ENCODE peak calls at places on chromosome 15, in six cellular contexts. I, W, X, H, R and T are unnamed samples.
A peak's percentile ranks its signal among the peaks of the same experiment; 100 is the strongest.

GRCh38 chr15:71921191-71921590 is 110.8 kb downstream of the NR2E3 start:
- DNase-seq in I (no peak), W (no peak), X (no peak), H (no peak), R (no peak), T (no peak)

GRCh38 chr15:32856753-32857152 is 138.9 kb downstream of the GREM1 start:
- DNase-seq in I (no peak), W (no peak), X (no peak), H (no peak), R (no peak), T (no peak)

GRCh38 chr15:48936666-48937065 is 27.1 kb downstream of the SHC4 start:
- DNase-seq in I (no peak), W (no peak), X (no peak), H (no peak), R (no peak), T (no peak)

GRCh38 chr15:65421360-65422215 is 1.2 kb downstream of the IGDCC4 start:
- DNase-seq in I (no peak), W (no peak), X (peak; percentile 20), H (peak; percentile 19), R (no peak), T (peak; percentile 27)

GRCh38 chr15:62847900-62848489 is 194.6 kb upstream of the TPM1 start:
- DNase-seq in I (no peak), W (no peak), X (peak; percentile 77), H (peak; percentile 83), R (peak; percentile 65), T (no peak)

GRCh38 chr15:90869601-90870353 is 1.4 kb downstream of the FURIN start:
- DNase-seq in I (no peak), W (no peak), X (peak; percentile 78), H (peak; percentile 60), R (no peak), T (no peak)

GRCh38 chr15:57792729-57793449 is 86.4 kb downstream of the POLR2M start:
- DNase-seq in I (no peak), W (no peak), X (no peak), H (peak; percentile 57), R (no peak), T (no peak)

GRCh38 chr15:63061971-63062370 is 19.4 kb downstream of the TPM1 start:
- DNase-seq in I (no peak), W (no peak), X (no peak), H (no peak), R (no peak), T (no peak)

GRCh38 chr15:65833501-65834220 is 35.6 kb upstream of the RAB11A start:
- DNase-seq in I (no peak), W (no peak), X (peak; percentile 51), H (peak; percentile 28), R (peak; percentile 43), T (no peak)

GRCh38 chr15:58039260-58040035 is 26.1 kb downstream of the ALDH1A2 start:
- DNase-seq in I (no peak), W (no peak), X (no peak), H (no peak), R (no peak), T (no peak)

GRCh38 chr15:79076661-79077060 is 13.9 kb downstream of the RASGRF1 start:
- DNase-seq in I (no peak), W (no peak), X (no peak), H (no peak), R (no peak), T (no peak)

GRCh38 chr15:48800811-48801460 is 9.9 kb downstream of the CEP152 start:
- DNase-seq in I (no peak), W (no peak), X (no peak), H (no peak), R (no peak), T (no peak)

GRCh38 chr15:48358229-48358641 is 27.0 kb downstream of the DUT start:
- DNase-seq in I (no peak), W (no peak), X (no peak), H (no peak), R (no peak), T (no peak)

GRCh38 chr15:72197460-72198409 is at the start of gene GRAMD2A:
- DNase-seq in I (no peak), W (no peak), X (no peak), H (peak; percentile 27), R (peak; percentile 43), T (no peak)

GRCh38 chr15:24734391-24734790 is 58.8 kb downstream of the NPAP1 start:
- DNase-seq in I (no peak), W (no peak), X (no peak), H (no peak), R (no peak), T (no peak)

GRCh38 chr15:72033285-72033684 is 84.7 kb downstream of the MYO9A start:
- DNase-seq in I (no peak), W (no peak), X (no peak), H (no peak), R (no peak), T (no peak)

GRCh38 chr15:73897441-73898261 is 24.3 kb downstream of the TBC1D21 start:
- DNase-seq in I (no peak), W (no peak), X (peak; percentile 36), H (peak; percentile 27), R (peak; percentile 65), T (no peak)

GRCh38 chr15:58040117-58040516 is 25.4 kb downstream of the ALDH1A2 start:
- DNase-seq in I (no peak), W (no peak), X (no peak), H (no peak), R (no peak), T (no peak)

GRCh38 chr15:77682564-77682963 is 49.9 kb upstream of the LINGO1 start:
- DNase-seq in I (no peak), W (no peak), X (no peak), H (no peak), R (no peak), T (no peak)

GRCh38 chr15:57746752-57747151 is 40.2 kb downstream of the POLR2M start:
- DNase-seq in I (no peak), W (no peak), X (no peak), H (no peak), R (no peak), T (no peak)

GRCh38 chr15:49060710-49061483 is 14.7 kb upstream of the SECISBP2L start:
- DNase-seq in I (no peak), W (no peak), X (no peak), H (no peak), R (no peak), T (no peak)

GRCh38 chr15:77904436-77904821 is 173.1 kb downstream of the TBC1D2B start:
- DNase-seq in I (no peak), W (no peak), X (no peak), H (no peak), R (peak; percentile 22), T (peak; percentile 42)

GRCh38 chr15:35130245-35130644 is 45.1 kb upstream of the NANOGP8 start:
- DNase-seq in I (no peak), W (no peak), X (no peak), H (no peak), R (no peak), T (no peak)

GRCh38 chr15:78943692-78944091 is 1.2 kb downstream of the CTSH start:
- DNase-seq in I (no peak), W (no peak), X (no peak), H (no peak), R (no peak), T (no peak)

GRCh38 chr15:77546050-77546501 is 86.6 kb downstream of the LINGO1 start:
- DNase-seq in I (no peak), W (no peak), X (no peak), H (no peak), R (peak; percentile 45), T (no peak)

GRCh38 chr15:76533060-76533955 is 196.7 kb downstream of the ISL2 start:
- DNase-seq in I (no peak), W (no peak), X (no peak), H (no peak), R (no peak), T (no peak)

GRCh38 chr15:96462768-96463167 is 132.3 kb downstream of the NR2F2 start:
- DNase-seq in I (no peak), W (no peak), X (no peak), H (no peak), R (no peak), T (no peak)

GRCh38 chr15:96460106-96460505 is 129.6 kb downstream of the NR2F2 start:
- DNase-seq in I (no peak), W (no peak), X (no peak), H (no peak), R (no peak), T (no peak)

GRCh38 chr15:96463376-96463775 is 132.9 kb downstream of the NR2F2 start:
- DNase-seq in I (no peak), W (no peak), X (no peak), H (no peak), R (no peak), T (no peak)

GRCh38 chr15:96457852-96458251 is 127.4 kb downstream of the NR2F2 start:
- DNase-seq in I (no peak), W (no peak), X (no peak), H (no peak), R (no peak), T (no peak)
- H3K27ac ChIP-seq in I (no peak overlapping the region), W (no peak overlapping the region), X (no peak overlapping the region), H (no peak overlapping the region), R (no peak overlapping the region), T (no peak overlapping the region)

GRCh38 chr15:80971143-80971542 is 18.5 kb downstream of the MESD start:
- DNase-seq in I (no peak), W (no peak), X (no peak), H (no peak), R (no peak), T (no peak)

GRCh38 chr15:80969316-80969715 is 20.3 kb downstream of the MESD start:
- DNase-seq in I (no peak), W (no peak), X (no peak), H (no peak), R (no peak), T (peak; percentile 15)

GRCh38 chr15:80970658-80971057 is 19.0 kb downstream of the MESD start:
- DNase-seq in I (no peak), W (no peak), X (no peak), H (no peak), R (no peak), T (no peak)

GRCh38 chr15:80967991-80968510 is 21.6 kb downstream of the MESD start:
- DNase-seq in I (no peak), W (no peak), X (no peak), H (no peak), R (no peak), T (no peak)

GRCh38 chr15:80970018-80970657 is 19.5 kb downstream of the MESD start:
- DNase-seq in I (no peak), W (no peak), X (peak; percentile 49), H (peak; percentile 58), R (peak; percentile 54), T (peak; percentile 5)
- TF ChIP-seq POLR2A in I (no peak), W (no peak), X (no peak), H (no peak), R (no peak), T (no peak)

DNA sequence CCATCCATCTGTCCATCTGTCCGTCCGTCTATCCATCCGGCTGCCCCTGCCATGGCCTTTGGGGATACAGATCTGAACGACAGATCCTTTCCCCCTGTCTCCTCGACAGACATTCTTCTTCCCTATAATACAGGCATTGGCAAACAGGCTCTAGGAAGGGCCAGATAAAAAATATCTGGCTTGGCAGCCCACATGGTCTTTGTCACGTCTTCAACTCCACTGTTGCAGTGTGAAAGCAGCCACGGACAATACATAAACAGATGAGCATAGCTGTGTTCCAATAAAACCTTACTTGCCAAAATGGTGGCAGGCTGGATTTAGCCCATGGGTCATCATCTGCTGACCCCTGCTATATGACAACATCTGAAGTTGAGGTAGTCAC is 128.5 kb upstream of the SMAD3 start:
- DNase-seq in I (no peak), W (no peak), X (no peak), H (no peak), R (no peak), T (no peak)
- H3K4me3 ChIP-seq in I (peak overlapping the region; percentile 32), W (peak overlapping the region; percentile 63), X (no peak overlapping the region), H (peak overlapping the region; percentile 14), R (peak overlapping the region; percentile 38), T (peak overlapping the region; percentile 42)

GRCh38 chr15:98776607-98777281 is 128.4 kb downstream of the IGF1R start:
- DNase-seq in I (no peak), W (no peak), X (peak; percentile 76), H (no peak), R (peak; percentile 58), T (no peak)
- H3K27ac ChIP-seq in I (peak overlapping the region; percentile 28), W (peak overlapping the region; percentile 28), X (peak overlapping the region; percentile 87), H (peak overlapping the region; percentile 19), R (peak overlapping the region; percentile 68), T (peak overlapping the region; percentile 85)